ENCODE peak calls at places on chromosomes 1 and 21, in four cellular contexts. V, Q, L and W are unnamed samples.

GRCh38 chr1:84758968-84759491 is 68.8 kb upstream of the SSX2IP start:
- DNase-seq in V (peak), Q (no peak), L (no peak), W (peak)

GRCh38 chr1:247548847-247549246 is at the start of gene GCSAML:
- DNase-seq in Q (no peak), V (no peak), L (no peak), W (no peak)

GRCh38 chr1:72050551-72050950 is 231.8 kb downstream of the NEGR1 start:
- DNase-seq in L (no peak), V (no peak), Q (no peak), W (no peak)

GRCh38 chr1:162562452-162562828 is 918 bp downstream of the UAP1 start:
- DNase-seq in V (peak), Q (no peak), L (peak), W (no peak)

GRCh38 chr1:208475449-208475848 is 231.3 kb upstream of the PLXNA2 start:
- DNase-seq in L (peak), Q (no peak), V (peak), W (no peak)

GRCh38 chr1:71285529-71285928 is 204.7 kb upstream of the ZRANB2 start:
- DNase-seq in V (no peak), Q (no peak), L (no peak), W (no peak)

GRCh38 chr1:11528636-11529121 is 49.7 kb downstream of the DISP3 start:
- DNase-seq in V (no peak), Q (no peak), L (no peak), W (no peak)

GRCh38 chr1:200364121-200364759 is 45.6 kb downstream of the ZNF281 start:
- DNase-seq in L (peak), Q (no peak), V (peak), W (no peak)

GRCh38 chr1:69739181-69739580 is 171.5 kb downstream of the LRRC7 start:
- DNase-seq in V (no peak), L (no peak), Q (no peak), W (no peak)

GRCh38 chr1:43563779-43564616 is 33.3 kb downstream of the PTPRF start:
- DNase-seq in Q (no peak), V (no peak), L (peak), W (no peak)

GRCh38 chr1:30415171-30415940 is 308.0 kb downstream of the MATN1 start:
- DNase-seq in V (no peak), L (no peak), Q (no peak), W (no peak)

GRCh38 chr1:220817907-220818306 is 31.2 kb downstream of the MTARC1 start:
- DNase-seq in L (no peak), Q (no peak), V (no peak), W (no peak)

GRCh38 chr21:42777757-42778344 is 101.5 kb downstream of the WDR4 start:
- DNase-seq in L (no peak), Q (no peak), V (no peak), W (no peak)

GRCh38 chr1:112721966-112722524 is 6.9 kb upstream of the PPM1J start:
- DNase-seq in V (no peak), Q (no peak), L (no peak), W (no peak)

GRCh38 chr1:172322219-172323061 is 98.0 kb upstream of the C1orf105 start:
- DNase-seq in L (peak), Q (no peak), V (peak), W (peak)

GRCh38 chr1:109482242-109482641 is 1.5 kb upstream of the ATXN7L2 start:
- DNase-seq in Q (no peak), L (no peak), V (no peak), W (no peak)

GRCh38 chr1:50157306-50157705 is 48.6 kb downstream of the ELAVL4 start:
- DNase-seq in V (no peak), Q (no peak), L (no peak), W (no peak)

GRCh38 chr1:70353641-70354331 is 736 bp downstream of the ANKRD13C start:
- DNase-seq in L (peak), Q (no peak), V (peak), W (peak)

GRCh38 chr1:10830961-10831669 is 34.7 kb upstream of the CASZ1 start:
- DNase-seq in L (no peak), V (peak), Q (no peak), W (no peak)

GRCh38 chr1:240282061-240282830 is 190.6 kb downstream of the FMN2 start:
- DNase-seq in Q (no peak), V (no peak), L (no peak), W (no peak)

GRCh38 chr1:22133928-22134324 is 9.0 kb downstream of the WNT4 start:
- DNase-seq in L (no peak), V (no peak), Q (no peak), W (no peak)

GRCh38 chr1:3219725-3220467 is 150.9 kb downstream of the PRDM16 start:
- DNase-seq in V (no peak), Q (no peak), L (no peak), W (no peak)

GRCh38 chr21:34333150-34333739 is 30.6 kb upstream of the KCNE2 start:
- DNase-seq in L (peak), Q (no peak), V (peak), W (peak)

GRCh38 chr1:25804244-25804963 is 4.4 kb downstream of the SELENON start:
- DNase-seq in L (peak), V (peak), Q (no peak), W (no peak)

GRCh38 chr1:29621826-29622435 is 385.6 kb downstream of the PTPRU start:
- DNase-seq in V (no peak), Q (no peak), L (no peak), W (no peak)

GRCh38 chr1:196546272-196547245 is 61.7 kb downstream of the KCNT2 start:
- DNase-seq in Q (no peak), L (peak), V (no peak), W (no peak)

GRCh38 chr1:235697517-235697916 is 47.9 kb upstream of the GNG4 start:
- DNase-seq in V (no peak), Q (no peak), L (no peak), W (no peak)

GRCh38 chr1:184633785-184634184 is 120.9 kb downstream of the EDEM3 start:
- DNase-seq in L (no peak), Q (no peak), V (no peak), W (no peak)

GRCh38 chr1:9181176-9181906 is 52.4 kb upstream of the GPR157 start:
- DNase-seq in L (peak), V (no peak), Q (peak), W (no peak)

GRCh38 chr1:158496379-158496778 is 24.4 kb downstream of the OR10R2 start:
- DNase-seq in L (peak), V (peak), Q (no peak), W (no peak)